ENCODE peak calls at places on chromosome 20, in five cellular contexts. Q, M, A, J and F are unnamed samples.
A peak's percentile ranks its signal among the peaks of the same experiment; 100 is the strongest.

GRCh38 chr20:45138451-45139300 is 14.4 kb upstream of the WFDC12 start:
- DNase-seq in Q (peak; percentile 67), M (peak; percentile 23), A (peak; percentile 7), J (peak; percentile 52), F (no peak)

GRCh38 chr20:49701313-49701731 is 12.4 kb downstream of the B4GALT5 start:
- DNase-seq in Q (no peak), M (no peak), A (peak; percentile 37), J (no peak), F (no peak)

GRCh38 chr20:31630187-31630790 is 7.4 kb upstream of the COX4I2 start:
- DNase-seq in Q (no peak), M (no peak), A (no peak), J (no peak), F (no peak)

GRCh38 chr20:23078994-23079364 is 7.1 kb downstream of the CD93 start:
- DNase-seq in Q (peak; percentile 16), M (no peak), A (no peak), J (peak; percentile 52), F (no peak)

GRCh38 chr20:18943542-18943941 is 130.0 kb downstream of the SCP2D1 start:
- DNase-seq in Q (no peak), M (peak; percentile 15), A (no peak), J (no peak), F (no peak)

GRCh38 chr20:37421988-37422387 is 76.0 kb downstream of the SRC start:
- DNase-seq in Q (no peak), M (no peak), A (no peak), J (no peak), F (no peak)

GRCh38 chr20:40414843-40415615 is 274.0 kb downstream of the MAFB start:
- DNase-seq in Q (no peak), M (peak; percentile 47), A (no peak), J (no peak), F (no peak)

GRCh38 chr20:29079769-29080690 is 2177.4 kb upstream of the DEFB115 start:
- DNase-seq in Q (no peak), M (no peak), A (no peak), J (peak; percentile 74), F (no peak)

GRCh38 chr20:24340933-24341332 is 128.5 kb upstream of the SYNDIG1 start:
- DNase-seq in Q (no peak), M (no peak), A (no peak), J (no peak), F (no peak)

GRCh38 chr20:46699651-46700359 is 9.6 kb upstream of the SLC2A10 start:
- DNase-seq in Q (peak; percentile 46), M (no peak), A (peak; percentile 46), J (peak; percentile 48), F (no peak)

GRCh38 chr20:38620501-38620900 is 18.9 kb downstream of the ARHGAP40 start:
- DNase-seq in Q (no peak), M (no peak), A (no peak), J (no peak), F (no peak)

GRCh38 chr20:10965936-10966470 is 292.2 kb upstream of the JAG1 start:
- DNase-seq in Q (no peak), M (no peak), A (no peak), J (no peak), F (no peak)

GRCh38 chr20:36988494-36988966 is 37.0 kb upstream of the SAMHD1 start:
- DNase-seq in Q (peak; percentile 51), M (peak; percentile 3), A (peak; percentile 81), J (no peak), F (no peak)

GRCh38 chr20:50874758-50875665 is 56.2 kb downstream of the ADNP start:
- DNase-seq in Q (no peak), M (no peak), A (no peak), J (no peak), F (no peak)

GRCh38 chr20:35478804-35479472 is 23.5 kb downstream of the CEP250 start:
- DNase-seq in Q (peak; percentile 54), M (no peak), A (peak; percentile 41), J (peak; percentile 45), F (no peak)

GRCh38 chr20:50151034-50151743 is 2.3 kb downstream of the PEDS1 start:
- DNase-seq in Q (no peak), M (no peak), A (no peak), J (no peak), F (no peak)

GRCh38 chr20:62266340-62266739 is 28.0 kb downstream of the OSBPL2 start:
- DNase-seq in Q (no peak), M (no peak), A (no peak), J (no peak), F (no peak)

GRCh38 chr20:17960927-17961599 is 7.5 kb downstream of the SNX5 start:
- DNase-seq in Q (peak; percentile 40), M (no peak), A (no peak), J (no peak), F (no peak)

GRCh38 chr20:43409041-43409913 is 48.4 kb upstream of the SRSF6 start:
- DNase-seq in Q (peak; percentile 55), M (peak; percentile 44), A (peak; percentile 51), J (peak; percentile 34), F (no peak)

GRCh38 chr20:58718121-58718563 is 25.5 kb downstream of the NPEPL1 start:
- DNase-seq in Q (no peak), M (no peak), A (no peak), J (peak; percentile 5), F (no peak)